ENCODE peak calls at places on chromosomes 7 and 10, in ten cellular contexts. R, E, N, K, S, D, V, A, U and W are unnamed samples.

GRCh38 chr10:126716366-126716765 is 45.9 kb upstream of the C10orf90 start:
- DNase-seq in R (no peak), E (no peak), N (peak; percentile 52), K (no peak), S (no peak), D (no peak), V (no peak), A (no peak), U (no peak), W (no peak)

GRCh38 chr7:44208085-44208484 is 7.3 kb downstream of the YKT6 start:
- DNase-seq in R (no peak), E (no peak), N (no peak), K (no peak), S (no peak), D (no peak), V (no peak), A (no peak), U (no peak), W (no peak)

GRCh38 chr10:49172204-49173132 is 15.7 kb downstream of the TMEM273 start:
- DNase-seq in R (no peak), E (no peak), N (peak; percentile 76), K (no peak), S (no peak), D (no peak), V (no peak), A (no peak), U (no peak), W (no peak)

GRCh38 chr10:88008866-88009470 is 145.5 kb downstream of the PTEN start:
- DNase-seq in R (no peak), E (no peak), N (no peak), K (no peak), S (no peak), D (no peak), V (no peak), A (no peak), U (no peak), W (no peak)

GRCh38 chr7:157782041-157782440 is 445.2 kb downstream of the DNAJB6 start:
- DNase-seq in R (no peak), E (no peak), N (no peak), K (no peak), S (no peak), D (no peak), V (no peak), A (no peak), U (no peak), W (no peak)

GRCh38 chr10:98323221-98324164 is 55.5 kb upstream of the LOXL4 start:
- DNase-seq in R (peak; percentile 61), E (peak; percentile 83), N (no peak), K (peak; percentile 82), S (peak; percentile 29), D (no peak), V (peak; percentile 81), A (peak; percentile 54), U (peak; percentile 48), W (no peak)

GRCh38 chr7:28698744-28699291 is 259.3 kb downstream of the TRIL start:
- DNase-seq in R (no peak), E (no peak), N (no peak), K (no peak), S (no peak), D (no peak), V (no peak), A (no peak), U (no peak), W (no peak)

GRCh38 chr7:137434530-137434929 is 91.0 kb upstream of the PTN start:
- DNase-seq in R (no peak), E (no peak), N (no peak), K (no peak), S (no peak), D (no peak), V (no peak), A (no peak), U (no peak), W (no peak)

GRCh38 chr10:9305018-9305655 is 1250.6 kb downstream of the GATA3 start:
- DNase-seq in R (no peak), E (peak; percentile 3), N (no peak), K (no peak), S (no peak), D (peak; percentile 51), V (no peak), A (peak; percentile 33), U (no peak), W (no peak)

GRCh38 chr7:9822458-9823290 is 1151.0 kb upstream of the PHF14 start:
- DNase-seq in R (no peak), E (no peak), N (no peak), K (no peak), S (no peak), D (no peak), V (no peak), A (no peak), U (no peak), W (no peak)

GRCh38 chr10:31756131-31757119 is 172.2 kb downstream of the ARHGAP12 start:
- DNase-seq in R (no peak), E (no peak), N (no peak), K (no peak), S (no peak), D (no peak), V (no peak), A (no peak), U (no peak), W (no peak)

GRCh38 chr10:101000602-101000991 is 989 bp downstream of the LZTS2 start:
- DNase-seq in R (no peak), E (no peak), N (no peak), K (peak; percentile 64), S (peak; percentile 25), D (no peak), V (no peak), A (peak; percentile 15), U (no peak), W (no peak)

GRCh38 chr10:100999742-101000601 is at the start of gene LZTS2:
- DNase-seq in R (peak; percentile 49), E (no peak), N (no peak), K (peak; percentile 74), S (peak; percentile 24), D (peak; percentile 62), V (no peak), A (peak; percentile 38), U (peak; percentile 55), W (peak; percentile 70)

GRCh38 chr10:100998991-100999741 is 442 bp upstream of the LZTS2 start:
- DNase-seq in R (peak; percentile 82), E (no peak), N (no peak), K (peak; percentile 93), S (peak; percentile 84), D (peak; percentile 76), V (peak; percentile 85), A (peak; percentile 75), U (peak; percentile 62), W (peak; percentile 72)

GRCh38 chr10:101002456-101002855 is 2.8 kb downstream of the LZTS2 start:
- DNase-seq in R (no peak), E (no peak), N (no peak), K (peak; percentile 66), S (no peak), D (no peak), V (no peak), A (no peak), U (no peak), W (no peak)

DNA sequence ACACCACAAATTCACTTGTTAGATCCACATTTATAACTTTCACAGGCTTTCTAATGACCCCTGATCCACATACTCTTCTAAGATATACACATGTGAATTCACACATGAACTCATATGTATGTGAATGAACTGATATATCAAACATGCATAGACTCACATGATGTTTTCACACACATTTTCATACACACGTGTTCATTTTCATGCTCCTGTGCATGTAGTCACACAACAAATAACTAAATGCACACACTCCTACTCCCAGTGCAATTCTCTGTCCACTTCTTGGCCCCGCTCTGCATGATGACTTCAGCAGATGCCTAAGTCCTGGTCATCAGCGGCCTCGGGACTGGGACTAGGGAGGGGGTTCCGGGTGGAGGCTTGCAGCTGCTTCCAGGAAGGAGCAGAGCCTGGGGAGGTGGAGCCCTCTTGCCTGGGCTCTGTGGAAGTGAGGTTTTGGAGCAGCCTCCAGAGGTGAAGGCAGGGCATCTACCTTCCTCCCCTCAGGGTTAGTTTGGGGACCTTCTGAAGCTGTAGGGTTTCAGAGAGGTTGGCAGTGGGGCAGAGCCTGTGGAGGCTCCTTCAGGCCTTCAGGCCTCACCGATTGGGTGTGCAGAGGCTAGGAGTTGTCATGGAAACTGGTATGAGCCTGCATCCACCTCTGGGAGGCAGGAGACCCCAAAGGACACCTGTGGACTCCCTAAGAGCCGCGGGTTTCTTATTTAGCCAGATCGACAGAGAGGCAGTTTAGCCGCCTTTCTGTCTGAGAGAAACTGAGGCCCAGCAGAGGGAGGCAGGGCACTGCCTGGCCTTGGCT is 1.8 kb downstream of the LZTS2 start:
- DNase-seq in R (peak; percentile 71), E (no peak), N (peak; percentile 98), K (peak; percentile 98), S (peak; percentile 81), D (no peak), V (peak; percentile 85), A (peak; percentile 93), U (peak; percentile 81), W (peak; percentile 58)
- TF ChIP-seq POLR2AphosphoS5 in R (peak; percentile 95), E (no peak), N (peak; percentile 94), K (peak; percentile 89), S (peak; percentile 90), D (no peak), V (peak; percentile 92), A (no peak), U (peak; percentile 34), W (peak; percentile 88)

GRCh38 chr7:121480566-121481335 is 84.6 kb upstream of the FAM3C start:
- DNase-seq in R (no peak), E (no peak), N (no peak), K (no peak), S (no peak), D (peak; percentile 40), V (no peak), A (no peak), U (no peak), W (no peak)
- H3K4me3 ChIP-seq in R (no peak overlapping the region), E (no peak overlapping the region), N (no peak overlapping the region), K (no peak overlapping the region), S (no peak overlapping the region), D (no peak overlapping the region), V (no peak overlapping the region), A (no peak overlapping the region), U (no peak overlapping the region), W (no peak overlapping the region)

GRCh38 chr7:1580422-1581030 is 10.7 kb upstream of the PSMG3 start:
- DNase-seq in R (no peak), E (no peak), N (no peak), K (no peak), S (no peak), D (no peak), V (no peak), A (no peak), U (no peak), W (no peak)
- H3K4me1 ChIP-seq in R (peaks cover 8% of the 10 kb centered on the region), E (peaks cover 8% of the 10 kb centered on the region), N (peaks cover 8% of the 10 kb centered on the region), K (peaks cover 7% of the 10 kb centered on the region), S (no peaks in the 10 kb centered on the region), D (peaks cover 17% of the 10 kb centered on the region), V (peaks cover 3% of the 10 kb centered on the region), A (no peaks in the 10 kb centered on the region), U (no peaks in the 10 kb centered on the region), W (no peaks in the 10 kb centered on the region)

GRCh38 chr7:99576251-99576650 is 17.8 kb downstream of the ZNF655 start:
- DNase-seq in R (no peak), E (no peak), N (no peak), K (no peak), S (no peak), D (peak; percentile 56), V (no peak), A (no peak), U (no peak), W (no peak)
- TF ChIP-seq POLR2AphosphoS5 in R (no peak), E (no peak), N (no peak), K (no peak), S (no peak), D (no peak), V (no peak), A (no peak), U (no peak), W (no peak)